ENCODE peak calls at places on chromosomes 3 and 15, in ten cellular contexts. N is HepG2, Q is astrocyte, V is body of pancreas, I is testis, U is AG04449, T is Peyer's patch, M is fibroblast of the aortic adventitia, L is H7, O is GM06990. C is an unnamed sample.

GRCh38 chr3:94936023-94936580 is 873.2 kb downstream of the NSUN3 start:
- DNase-seq in I (no peak), Q (peak), O (no peak), M (no peak), L (no peak), N (peak), T (no peak), V (no peak), U (no peak), C (no peak)

GRCh38 chr3:108070356-108070755 is 20.5 kb downstream of the CD47 start:
- DNase-seq in V (no peak), I (no peak), L (no peak), N (no peak), O (no peak), U (no peak), M (no peak), T (no peak), Q (no peak), C (no peak)

GRCh38 chr3:53151870-53152269 is 9.1 kb upstream of the PRKCD start:
- DNase-seq in O (no peak), U (no peak), L (no peak), T (no peak), Q (no peak), V (no peak), M (no peak), I (no peak), N (no peak), C (no peak)

GRCh38 chr15:43920201-43920600 is 93.4 kb downstream of the WDR76 start:
- DNase-seq in U (no peak), O (no peak), M (peak), I (no peak), Q (no peak), V (no peak), T (no peak), L (no peak), N (no peak), C (no peak)

GRCh38 chr3:81462921-81463320 is 298.5 kb downstream of the GBE1 start:
- DNase-seq in L (no peak), Q (peak), V (no peak), U (no peak), N (peak), I (no peak), M (peak), T (no peak), O (no peak), C (no peak)

GRCh38 chr3:186442162-186442561 is 80.1 kb upstream of the DGKG start:
- DNase-seq in O (no peak), T (no peak), N (no peak), I (no peak), V (peak), M (no peak), Q (no peak), L (no peak), U (no peak), C (no peak)

GRCh38 chr3:71688121-71688520 is 37.1 kb downstream of the EIF4E3 start:
- DNase-seq in Q (no peak), I (no peak), N (no peak), L (no peak), V (no peak), T (no peak), O (no peak), U (no peak), M (no peak), C (no peak)

GRCh38 chr15:26838742-26839460 is 28.0 kb upstream of the GABRA5 start:
- DNase-seq in I (peak), N (no peak), Q (no peak), V (no peak), L (peak), M (no peak), O (no peak), U (no peak), T (no peak), C (no peak)

GRCh38 chr3:81602781-81603180 is 158.7 kb downstream of the GBE1 start:
- DNase-seq in U (no peak), O (no peak), I (no peak), M (peak), Q (peak), T (no peak), L (no peak), V (no peak), N (no peak), C (no peak)

GRCh38 chr3:107958151-107958550 is 132.7 kb downstream of the CD47 start:
- DNase-seq in M (peak), U (no peak), Q (peak), T (no peak), O (no peak), N (no peak), L (no peak), I (no peak), V (no peak), C (no peak)

GRCh38 chr3:58124387-58124786 is 86.4 kb downstream of the DNASE1L3 start:
- DNase-seq in L (no peak), V (no peak), M (no peak), Q (no peak), N (no peak), T (no peak), I (no peak), U (no peak), O (no peak), C (no peak)

GRCh38 chr15:75823860-75824613 is 19.2 kb upstream of the UBE2Q2 start:
- DNase-seq in M (no peak), O (no peak), U (no peak), Q (no peak), I (no peak), V (peak), N (peak), L (peak), T (no peak), C (no peak)

GRCh38 chr3:183577336-183577735 is 21.8 kb upstream of the KLHL6 start:
- DNase-seq in N (no peak), M (no peak), I (no peak), Q (no peak), L (no peak), T (no peak), U (no peak), O (no peak), V (no peak), C (no peak)

GRCh38 chr15:78740904-78741274 is 70.4 kb downstream of the ADAMTS7 start:
- DNase-seq in M (no peak), N (no peak), Q (no peak), U (no peak), V (no peak), O (no peak), I (no peak), T (no peak), L (peak), C (no peak)

GRCh38 chr3:8665407-8665896 is 20.9 kb upstream of the SSUH2 start:
- DNase-seq in L (no peak), Q (peak), V (no peak), M (no peak), O (peak), I (no peak), N (peak), T (no peak), U (no peak), C (no peak)

GRCh38 chr3:194121881-194122280 is 14.1 kb upstream of the HES1 start:
- DNase-seq in I (no peak), U (no peak), Q (peak), O (no peak), N (peak), V (no peak), T (no peak), M (peak), L (no peak), C (no peak)

GRCh38 chr15:77595231-77595630 is 37.5 kb downstream of the LINGO1 start:
- DNase-seq in L (no peak), T (no peak), O (no peak), N (no peak), I (no peak), U (no peak), Q (no peak), V (no peak), M (no peak), C (no peak)

GRCh38 chr15:34812369-34812768 is 17.0 kb upstream of the ACTC1 start:
- DNase-seq in T (no peak), M (peak), O (no peak), V (no peak), L (no peak), Q (peak), U (peak), I (no peak), N (no peak), C (no peak)

GRCh38 chr3:69411331-69411730 is 25.4 kb upstream of the FRMD4B start:
- DNase-seq in N (no peak), O (no peak), L (no peak), Q (peak), V (no peak), U (no peak), T (no peak), I (no peak), M (peak), C (no peak)

GRCh38 chr3:111936191-111936841 is 42.5 kb upstream of the ABHD10 start:
- DNase-seq in T (no peak), O (no peak), M (peak), U (peak), L (no peak), Q (peak), V (no peak), N (no peak), I (no peak), C (no peak)

GRCh38 chr3:71262368-71263265 is 320.9 kb downstream of the FOXP1 start:
- DNase-seq in V (no peak), T (no peak), O (no peak), M (no peak), N (peak), U (no peak), I (no peak), Q (no peak), L (no peak), C (no peak)

GRCh38 chr3:106401666-106402319 is 533.0 kb upstream of the CBLB start:
- DNase-seq in T (no peak), O (no peak), N (no peak), V (no peak), L (no peak), M (peak), Q (peak), I (no peak), U (no peak), C (no peak)

GRCh38 chr3:79809106-79809505 is 41.3 kb upstream of the ROBO1 start:
- DNase-seq in I (no peak), U (no peak), Q (no peak), O (no peak), M (no peak), V (no peak), T (no peak), L (no peak), N (no peak), C (no peak)

GRCh38 chr15:29736745-29737023 is 85.6 kb downstream of the TJP1 start:
- DNase-seq in I (no peak), L (no peak), V (peak), U (no peak), Q (peak), O (no peak), M (peak), T (peak), N (peak), C (no peak)

GRCh38 chr3:195107593-195107992 is 163.4 kb downstream of the XXYLT1 start:
- DNase-seq in O (no peak), U (no peak), M (no peak), T (peak), V (no peak), I (no peak), L (no peak), Q (no peak), N (no peak), C (no peak)

GRCh38 chr3:57691411-57692133 is 1.3 kb downstream of the DENND6A start:
- DNase-seq in T (no peak), N (no peak), I (no peak), L (no peak), O (no peak), Q (no peak), U (no peak), V (no peak), M (peak), C (no peak)

GRCh38 chr3:187841552-187841951 is 96.3 kb upstream of the BCL6 start:
- DNase-seq in U (peak), V (no peak), N (no peak), M (peak), L (no peak), O (no peak), T (no peak), I (no peak), Q (peak), C (no peak)

GRCh38 chr3:27533718-27534578 is 49.8 kb upstream of the SLC4A7 start:
- DNase-seq in I (no peak), V (peak), U (peak), T (peak), N (peak), Q (peak), M (peak), L (peak), O (peak), C (peak)

GRCh38 chr15:70757627-70758026 is 5.7 kb downstream of the UACA start:
- DNase-seq in T (no peak), N (no peak), U (no peak), I (no peak), V (no peak), O (no peak), L (no peak), Q (no peak), M (no peak), C (no peak)

GRCh38 chr3:196341142-196341541 is 3.0 kb upstream of the TM4SF19 start:
- DNase-seq in U (peak), T (no peak), N (no peak), O (no peak), I (no peak), V (peak), Q (peak), M (peak), L (no peak), C (no peak)
- H3K4me3 ChIP-seq in U (no peak), T (no peak), N (no peak), O (no peak), I (no peak), V (no peak), Q (no peak), M (no peak), L (no peak), C (no peak)

GRCh38 chr15:66399276-66399675 is 12.6 kb downstream of the MAP2K1 start:
- DNase-seq in I (no peak), T (no peak), Q (no peak), U (no peak), O (no peak), V (no peak), M (no peak), N (no peak), L (no peak), C (no peak)

GRCh38 chr15:66389859-66390382 is 3.2 kb downstream of the MAP2K1 start:
- DNase-seq in T (no peak), N (no peak), L (no peak), Q (no peak), V (no peak), I (no peak), O (peak), U (no peak), M (peak), C (no peak)

GRCh38 chr15:66390670-66391069 is 4.0 kb downstream of the MAP2K1 start:
- DNase-seq in Q (no peak), I (no peak), M (no peak), O (peak), T (peak), L (no peak), V (peak), U (no peak), N (no peak), C (peak)

GRCh38 chr15:66394912-66395311 is 8.2 kb downstream of the MAP2K1 start:
- DNase-seq in Q (no peak), M (no peak), L (no peak), U (no peak), I (no peak), N (no peak), T (no peak), V (no peak), O (no peak), C (no peak)

GRCh38 chr15:66394472-66394871 is 7.8 kb downstream of the MAP2K1 start:
- DNase-seq in N (no peak), I (no peak), L (no peak), V (no peak), U (no peak), M (no peak), T (no peak), O (no peak), Q (no peak), C (no peak)
- H3K4me3 ChIP-seq in N (no peak), I (no peak), L (no peak), V (no peak), U (no peak), M (no peak), T (no peak), O (no peak), Q (no peak), C (no peak)

GRCh38 chr3:184812845-184813157 is 835 bp downstream of the VPS8 start:
- DNase-seq in O (no peak), T (no peak), N (no peak), M (no peak), Q (no peak), I (no peak), V (no peak), U (no peak), L (no peak), C (no peak)

GRCh38 chr3:184814214-184814613 is 2.2 kb downstream of the VPS8 start:
- DNase-seq in O (no peak), M (no peak), I (no peak), Q (peak), T (no peak), N (no peak), U (no peak), L (no peak), V (no peak), C (no peak)

GRCh38 chr3:184811663-184811998 is 335 bp upstream of the VPS8 start:
- DNase-seq in I (no peak), Q (no peak), O (no peak), L (no peak), T (no peak), M (no peak), N (no peak), V (no peak), U (no peak), C (no peak)

GRCh38 chr3:184811999-184812844 is at the start of gene VPS8:
- DNase-seq in U (peak), N (peak), M (peak), I (peak), L (peak), T (peak), Q (peak), O (peak), V (peak), C (peak)

GRCh38 chr3:184813357-184813756 is 1.4 kb downstream of the VPS8 start:
- DNase-seq in T (no peak), L (no peak), Q (no peak), U (no peak), M (no peak), O (no peak), V (no peak), I (no peak), N (no peak), C (no peak)
- H3K4me3 ChIP-seq in T (peak), L (no peak), Q (no peak), U (peak), M (peak), O (peak), V (no peak), I (no peak), N (no peak), C (no peak)

DNA sequence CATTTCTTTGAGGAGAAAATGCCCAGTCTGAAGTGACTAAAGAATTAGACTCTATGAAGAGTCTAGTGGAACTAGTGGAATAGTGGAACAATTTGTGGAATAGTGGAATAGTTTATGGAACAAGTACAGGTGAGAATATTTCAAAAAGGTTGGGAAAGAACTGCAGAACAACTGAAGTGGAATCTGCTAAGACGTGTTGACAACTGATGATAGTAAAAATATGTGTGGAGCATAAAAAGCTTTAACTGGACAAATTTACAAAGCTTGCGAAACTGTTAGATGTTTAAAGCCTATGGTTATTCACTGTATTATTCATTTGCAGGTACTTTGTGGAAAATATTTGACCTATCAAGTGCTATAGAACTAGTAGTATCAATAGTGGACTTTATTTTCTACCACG is 164.5 kb downstream of the ADAMTS9 start:
- DNase-seq in I (no peak), N (no peak), V (no peak), O (no peak), Q (no peak), U (no peak), T (no peak), M (no peak), L (no peak), C (no peak)
- H3K4me3 ChIP-seq in I (no peak), N (no peak), V (no peak), O (no peak), Q (no peak), U (no peak), T (no peak), M (no peak), L (no peak), C (no peak)

GRCh38 chr15:95205101-95205500 is 973.7 kb downstream of the MCTP2 start:
- DNase-seq in L (no peak), M (no peak), U (no peak), V (no peak), T (no peak), Q (no peak), O (no peak), I (no peak), N (no peak), C (no peak)
- H3K4me3 ChIP-seq in L (no peak), M (no peak), U (no peak), V (no peak), T (no peak), Q (no peak), O (no peak), I (no peak), N (no peak), C (no peak)